ENCODE peak calls at places on chromosome 7, in six cellular contexts. K is IMR-90, O is K562, G is body of pancreas, W is A549, X is uterus. N is an unnamed sample.

GRCh38 chr7:143477501-143478150 is at the start of gene TAS2R41:
- DNase-seq in X (no peak), O (no peak), K (no peak), W (no peak), G (no peak), N (no peak)

GRCh38 chr7:80719261-80719660 is 80.8 kb downstream of the CD36 start:
- DNase-seq in X (no peak), K (peak), W (no peak), G (no peak), O (no peak), N (no peak)

GRCh38 chr7:158957507-158957900 is 101.1 kb downstream of the DYNC2I1 start:
- DNase-seq in W (no peak), X (no peak), K (no peak), O (no peak), G (no peak), N (no peak)

GRCh38 chr7:134419085-134419484 is 39.8 kb downstream of the AKR1B1 start:
- DNase-seq in W (peak), O (no peak), K (no peak), G (no peak), X (no peak), N (no peak)

GRCh38 chr7:66013938-66014337 is 31.9 kb upstream of the GUSB start:
- DNase-seq in O (peak), W (peak), K (peak), G (peak), X (no peak), N (no peak)

GRCh38 chr7:102321351-102322201 is 34.7 kb downstream of the SPDYE6 start:
- DNase-seq in O (peak), K (no peak), W (no peak), X (no peak), G (no peak), N (no peak)

GRCh38 chr7:109873296-109873695 is 1217.6 kb upstream of the LRRN3 start:
- DNase-seq in K (no peak), X (no peak), G (no peak), W (no peak), O (no peak), N (no peak)

GRCh38 chr7:128915841-128916642 is 5.5 kb upstream of the KCP start:
- DNase-seq in X (no peak), K (no peak), W (no peak), O (no peak), G (no peak), N (no peak)

GRCh38 chr7:112173214-112173905 is 32.8 kb downstream of the DOCK4 start:
- DNase-seq in G (no peak), W (no peak), X (no peak), K (no peak), O (no peak), N (no peak)

GRCh38 chr7:149156898-149157297 is 9.6 kb downstream of the ZNF398 start:
- DNase-seq in K (no peak), O (no peak), X (no peak), G (no peak), W (no peak), N (no peak)

GRCh38 chr7:111903797-111904196 is 302.4 kb downstream of the DOCK4 start:
- DNase-seq in W (no peak), O (no peak), G (no peak), X (no peak), K (no peak), N (no peak)

GRCh38 chr7:124246262-124246863 is 213.5 kb upstream of the TMEM229A start:
- DNase-seq in O (no peak), G (no peak), K (peak), W (no peak), X (no peak), N (no peak)

GRCh38 chr7:1922071-1922869 is 252.2 kb downstream of the ELFN1 start:
- DNase-seq in O (no peak), K (peak), G (no peak), X (peak), W (no peak), N (no peak)

GRCh38 chr7:51298912-51299311 is 17.7 kb downstream of the COBL start:
- DNase-seq in O (no peak), X (no peak), K (no peak), G (no peak), W (no peak), N (no peak)

GRCh38 chr7:112770051-112770450 is 20.1 kb downstream of the TMEM168 start:
- DNase-seq in G (no peak), W (no peak), O (no peak), X (no peak), K (no peak), N (no peak)

GRCh38 chr7:77903597-77903996 is 105.0 kb downstream of the PHTF2 start:
- DNase-seq in W (peak), K (peak), X (no peak), G (no peak), O (no peak), N (no peak)

GRCh38 chr7:12494354-12495024 is 76.0 kb upstream of the SCIN start:
- DNase-seq in W (no peak), K (no peak), G (no peak), O (no peak), X (no peak), N (no peak)

GRCh38 chr7:86978804-86979506 is 80.5 kb downstream of the ELAPOR2 start:
- DNase-seq in X (no peak), O (no peak), W (no peak), G (no peak), K (no peak), N (no peak)

GRCh38 chr7:16416289-16417282 is 4.8 kb downstream of the CRPPA start:
- DNase-seq in X (no peak), W (no peak), O (no peak), K (peak), G (peak), N (no peak)

GRCh38 chr7:70098133-70098561 is 499.9 kb downstream of the AUTS2 start:
- DNase-seq in X (no peak), O (no peak), K (no peak), W (no peak), G (no peak), N (no peak)

GRCh38 chr7:32941996-32942782 is 15.1 kb upstream of the FKBP9 start:
- DNase-seq in O (peak), X (peak), G (peak), W (peak), K (peak), N (peak)

GRCh38 chr7:84492565-84493034 is 298.0 kb upstream of the SEMA3A start:
- DNase-seq in O (no peak), W (no peak), G (no peak), K (no peak), X (no peak), N (no peak)

GRCh38 chr7:117005449-117005848 is 52.1 kb downstream of the ST7 start:
- DNase-seq in O (no peak), G (no peak), W (no peak), X (no peak), K (no peak), N (no peak)

GRCh38 chr7:3425087-3425486 is 124.0 kb downstream of the SDK1 start:
- DNase-seq in X (no peak), G (no peak), W (no peak), K (no peak), O (no peak), N (no peak)

GRCh38 chr7:128840326-128841170 is 10.3 kb downstream of the FLNC start:
- DNase-seq in K (no peak), G (no peak), O (no peak), W (no peak), X (no peak), N (no peak)

GRCh38 chr7:130734525-130735272 is 692 bp upstream of the KLF14 start:
- DNase-seq in X (no peak), K (peak), W (no peak), G (no peak), O (no peak), N (no peak)

GRCh38 chr7:150357277-150357676 is 11.3 kb upstream of the REPIN1 start:
- DNase-seq in W (no peak), X (no peak), K (no peak), G (no peak), O (peak), N (no peak)

GRCh38 chr7:158650821-158651225 is 53.8 kb downstream of the NCAPG2 start:
- DNase-seq in G (no peak), X (no peak), W (no peak), O (no peak), K (peak), N (peak)

GRCh38 chr7:124085168-124085567 is 52.3 kb upstream of the TMEM229A start:
- DNase-seq in K (no peak), X (no peak), W (no peak), O (no peak), G (peak), N (no peak)

GRCh38 chr7:55493416-55493815 is 78.9 kb downstream of the VOPP1 start:
- DNase-seq in W (no peak), K (peak), X (no peak), G (no peak), O (no peak), N (no peak)

GRCh38 chr7:102819151-102819550 is 70.4 kb downstream of the FAM185A start:
- DNase-seq in W (no peak), G (no peak), X (no peak), O (no peak), K (no peak), N (no peak)

GRCh38 chr7:28579571-28579970 is 167.3 kb downstream of the CREB5 start:
- DNase-seq in K (no peak), O (no peak), G (no peak), W (no peak), X (no peak), N (no peak)

DNA sequence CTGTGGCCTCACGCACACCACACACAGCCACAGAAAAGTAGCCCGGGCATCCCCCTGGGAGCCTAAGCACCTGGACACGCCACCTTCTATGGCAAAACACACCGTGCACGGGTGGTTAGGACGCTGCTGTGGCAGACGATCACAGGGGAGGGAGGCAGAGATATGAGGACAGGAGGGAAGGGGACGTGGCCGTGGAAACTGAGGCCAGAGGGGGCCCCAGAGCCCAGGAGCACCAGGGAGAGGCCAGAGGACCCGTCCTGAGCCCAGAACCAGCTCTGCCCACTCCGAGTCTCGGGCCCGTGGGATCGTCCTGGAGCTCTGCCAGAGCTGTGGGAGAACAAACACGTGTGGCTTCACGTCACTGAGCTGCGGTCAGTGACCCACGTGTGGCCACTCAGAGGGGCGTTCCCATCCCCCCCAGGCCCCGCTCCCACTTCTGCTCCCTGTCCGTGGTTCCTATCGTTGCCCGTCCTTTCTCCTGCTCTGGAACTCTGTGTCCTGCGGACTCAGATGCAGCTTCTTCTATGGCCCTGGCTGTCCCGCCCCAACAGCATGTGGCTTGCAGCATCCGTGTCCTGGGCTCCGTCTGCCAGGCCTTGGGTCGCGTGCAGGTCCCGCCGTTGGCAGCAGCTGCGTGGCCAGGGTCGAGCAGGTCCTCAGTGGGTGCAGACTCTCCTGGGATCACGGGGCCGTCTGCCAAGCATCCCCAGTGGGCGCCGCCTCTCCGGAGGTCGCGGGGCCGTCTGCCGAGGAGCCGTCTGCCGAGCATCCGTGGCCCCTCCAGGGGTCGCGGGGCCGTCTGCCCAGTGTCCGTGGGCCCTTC is 31.0 kb downstream of the GET4 start:
- DNase-seq in X (no peak), O (no peak), G (peak), K (no peak), W (peak), N (no peak)
- TF ChIP-seq POLR2A in X (no peak), O (no peak), G (no peak), K (no peak), W (no peak), N (no peak)

DNA sequence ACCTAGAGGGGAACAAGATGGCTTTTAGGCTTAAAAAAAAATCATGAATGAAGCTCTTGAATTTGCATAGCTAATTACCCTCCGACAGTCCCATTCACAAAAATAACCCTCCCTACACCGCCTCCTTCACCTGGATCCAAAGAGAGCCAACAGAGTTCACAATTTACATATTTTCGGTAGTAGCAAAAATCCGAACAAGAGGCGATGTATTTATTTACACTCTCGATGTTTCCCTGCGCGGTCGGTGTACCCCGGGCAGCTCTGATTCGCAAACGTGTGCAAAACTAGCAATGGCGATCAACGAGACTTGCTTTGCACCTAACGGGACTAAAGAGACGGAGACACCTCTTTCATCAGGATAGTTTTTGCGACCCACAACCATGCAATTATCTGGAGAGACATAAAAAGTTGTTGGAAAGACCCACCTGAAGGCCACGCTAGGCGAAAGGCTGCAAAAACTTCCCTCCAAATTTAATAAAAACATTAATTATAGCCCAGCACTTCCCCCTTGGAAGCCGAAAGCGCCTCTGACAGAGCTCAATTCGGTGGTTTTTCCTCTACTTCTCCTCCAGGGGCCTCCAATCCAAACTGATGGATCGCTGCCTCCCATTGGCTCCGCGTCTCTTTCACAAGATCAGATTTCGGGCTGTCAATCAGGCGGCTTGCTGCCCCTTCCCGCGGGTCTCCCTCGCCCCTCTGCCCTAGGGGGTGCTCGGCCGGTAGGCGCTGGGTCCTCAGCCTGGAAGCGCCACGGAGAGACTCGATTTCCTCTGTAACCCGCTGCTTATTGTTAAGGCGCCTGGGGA is at the start of gene ETV1:
- DNase-seq in O (peak), X (peak), G (peak), W (peak), K (peak), N (peak)
- TF ChIP-seq POLR2A in O (peak), X (no peak), G (no peak), W (no peak), K (peak), N (no peak)

GRCh38 chr7:73556208-73557107 is 1.0 kb downstream of the BCL7B start:
- DNase-seq in X (no peak), G (no peak), K (peak), O (no peak), W (no peak), N (no peak)
- TF ChIP-seq POLR2A in X (no peak), G (no peak), K (no peak), O (no peak), W (no peak), N (peak)

GRCh38 chr7:140533394-140533872 is 54.1 kb upstream of the MKRN1 start:
- DNase-seq in G (peak), X (no peak), K (peak), W (no peak), O (peak), N (no peak)
- TF ChIP-seq POLR2A in G (no peak), X (no peak), K (no peak), W (no peak), O (no peak), N (no peak)

N was measured in H54.